ENCODE peak calls at places on chromosome 10, in ten cellular contexts. C is GM23338; M is SJSA1; T is Daoy; W is activated T-cell treated with anti-CD3 and anti-CD28 coated beads, Interleukin-2, amount 50 U/mL, for 1 hour; L is lung; S is iPS DF 19.7; H is brain microvascular endothelial cell; Q is fibroblast of lung; V is CD4-positive, alpha-beta T cell. P is an unnamed sample.

GRCh38 chr10:63105811-63106755 is 27.0 kb upstream of the NRBF2 start:
- DNase-seq in S (no peak), H (peak; percentile 79), Q (peak; percentile 59), W (no peak), C (peak; percentile 25), M (peak; percentile 79), V (no peak), T (peak; percentile 31), L (peak; percentile 30), P (peak; percentile 71)

GRCh38 chr10:101778151-101778780 is 2.4 kb upstream of the FGF8 start:
- DNase-seq in M (no peak), Q (no peak), T (no peak), V (no peak), L (no peak), S (no peak), C (no peak), H (no peak), W (no peak), P (no peak)

GRCh38 chr10:51047857-51048256 is 26.4 kb upstream of the PRKG1 start:
- DNase-seq in T (no peak), C (no peak), S (no peak), W (no peak), Q (peak; percentile 37), M (no peak), H (no peak), V (no peak), L (no peak), P (no peak)

GRCh38 chr10:86329896-86330680 is 36.5 kb downstream of the GRID1 start:
- DNase-seq in S (no peak), Q (no peak), M (no peak), W (peak; percentile 7), L (no peak), H (no peak), T (no peak), V (no peak), C (no peak), P (no peak)

GRCh38 chr10:24467094-24467493 is 256.6 kb downstream of the ARHGAP21 start:
- DNase-seq in W (no peak), L (no peak), C (no peak), T (no peak), M (no peak), H (no peak), Q (peak; percentile 12), V (no peak), S (no peak), P (no peak)

GRCh38 chr10:90614631-90615030 is 243.2 kb downstream of the HTR7 start:
- DNase-seq in V (no peak), T (no peak), Q (no peak), L (no peak), W (no peak), C (no peak), S (no peak), H (no peak), M (no peak), P (peak; percentile 65)

GRCh38 chr10:73648252-73648651 is 7.0 kb upstream of the MYOZ1 start:
- DNase-seq in V (no peak), H (no peak), S (no peak), W (no peak), M (no peak), C (peak; percentile 49), T (no peak), Q (peak; percentile 24), L (no peak), P (no peak)

GRCh38 chr10:5946786-5947185 is 30.6 kb downstream of the IL15RA start:
- DNase-seq in C (no peak), Q (no peak), V (no peak), S (no peak), W (no peak), L (no peak), H (no peak), M (no peak), T (no peak), P (no peak)

GRCh38 chr10:87761892-87762291 is 56.1 kb downstream of the ATAD1 start:
- DNase-seq in Q (peak; percentile 75), S (no peak), T (peak; percentile 60), W (no peak), C (no peak), V (no peak), M (no peak), L (no peak), H (peak; percentile 66), P (peak; percentile 54)

GRCh38 chr10:101285519-101286070 is 56.3 kb upstream of the LBX1 start:
- DNase-seq in T (no peak), W (no peak), C (peak; percentile 88), H (no peak), Q (no peak), L (no peak), S (peak; percentile 82), V (no peak), M (no peak), P (no peak)

GRCh38 chr10:97422921-97423420 is 3.0 kb upstream of the PGAM1 start:
- DNase-seq in W (no peak), S (no peak), L (no peak), T (peak; percentile 50), H (peak; percentile 82), M (no peak), Q (peak; percentile 14), C (no peak), V (no peak), P (peak; percentile 78)

GRCh38 chr10:73946253-73947145 is 35.6 kb downstream of the PLAU start:
- DNase-seq in H (no peak), C (no peak), S (no peak), Q (no peak), L (no peak), V (no peak), W (no peak), M (no peak), T (no peak), P (no peak)

GRCh38 chr10:76306859-76307258 is 875.4 kb downstream of the LRMDA start:
- DNase-seq in M (no peak), H (peak; percentile 38), W (no peak), L (no peak), C (no peak), S (no peak), V (no peak), Q (peak; percentile 49), T (no peak), P (no peak)

GRCh38 chr10:69734797-69735468 is 66.8 kb upstream of the COL13A1 start:
- DNase-seq in V (no peak), L (no peak), M (no peak), Q (no peak), H (no peak), T (peak; percentile 64), C (no peak), W (no peak), S (no peak), P (no peak)

GRCh38 chr10:24727811-24728210 is 4.1 kb upstream of the ARHGAP21 start:
- DNase-seq in V (no peak), L (no peak), S (no peak), M (no peak), Q (no peak), T (no peak), H (no peak), W (no peak), C (peak; percentile 65), P (no peak)

GRCh38 chr10:130558778-130559177 is 422.6 kb downstream of the GLRX3 start:
- DNase-seq in M (no peak), Q (no peak), V (no peak), W (no peak), L (no peak), T (no peak), H (no peak), S (no peak), C (no peak), P (no peak)

GRCh38 chr10:78471326-78471722 is 437.7 kb downstream of the RPS24 start:
- DNase-seq in S (no peak), W (no peak), H (no peak), C (no peak), T (no peak), V (no peak), Q (no peak), M (peak; percentile 44), L (no peak), P (no peak)